ENCODE peak calls at places on chromosome 1, in five cellular contexts. P is pancreas, G is fibroblast of mammary gland, N is WERI-Rb-1, F is fibroblast of lung. U is an unnamed sample.

GRCh38 chr1:84406209-84406917 is 8.1 kb downstream of the DNASE2B start:
- DNase-seq in P (no peak), G (peak), N (no peak), F (peak), U (no peak)

GRCh38 chr1:96581786-96582185 is 139.8 kb upstream of the PTBP2 start:
- DNase-seq in P (no peak), G (no peak), N (no peak), F (no peak), U (no peak)

GRCh38 chr1:40394456-40395172 is 21.1 kb downstream of the SMAP2 start:
- DNase-seq in P (no peak), G (no peak), N (no peak), F (peak), U (no peak)

GRCh38 chr1:109850194-109850593 is 60.5 kb upstream of the CSF1 start:
- DNase-seq in P (no peak), G (no peak), N (no peak), F (no peak), U (no peak)

GRCh38 chr1:245566952-245567351 is 412.2 kb downstream of the KIF26B start:
- DNase-seq in P (no peak), G (no peak), N (no peak), F (peak), U (no peak)

GRCh38 chr1:77680173-77680572 is 2.3 kb downstream of the ZZZ3 start:
- DNase-seq in P (no peak), G (peak), N (no peak), F (no peak), U (no peak)

GRCh38 chr1:198734323-198735008 is 95.6 kb downstream of the PTPRC start:
- DNase-seq in P (no peak), G (no peak), N (no peak), F (no peak), U (no peak)

GRCh38 chr1:30379684-30380624 is 343.4 kb downstream of the MATN1 start:
- DNase-seq in P (no peak), G (peak), N (peak), F (peak), U (peak)

GRCh38 chr1:15680614-15681345 is 3.3 kb upstream of the PLEKHM2 start:
- DNase-seq in P (no peak), G (peak), N (no peak), F (peak), U (peak)

GRCh38 chr1:96688737-96689136 is 32.8 kb upstream of the PTBP2 start:
- DNase-seq in P (no peak), G (no peak), N (no peak), F (no peak), U (no peak)

GRCh38 chr1:24203404-24203803 is 16.3 kb upstream of the IFNLR1 start:
- DNase-seq in P (no peak), G (no peak), N (no peak), F (no peak), U (no peak)

GRCh38 chr1:22296701-22297591 is 154.0 kb upstream of the WNT4 start:
- DNase-seq in P (no peak), G (peak), N (no peak), F (no peak), U (no peak)

GRCh38 chr1:28136636-28137613 is 39.6 kb downstream of the PTAFR start:
- DNase-seq in P (no peak), G (peak), N (no peak), F (peak), U (no peak)

GRCh38 chr1:221161571-221162041 is 282.4 kb downstream of the HLX start:
- DNase-seq in P (no peak), G (peak), N (no peak), F (no peak), U (no peak)

GRCh38 chr1:224433041-224433670 is 1.4 kb downstream of the WDR26 start:
- DNase-seq in P (no peak), G (peak), N (peak), F (peak), U (no peak)

GRCh38 chr1:224430511-224431113 is 4.0 kb downstream of the WDR26 start:
- DNase-seq in P (no peak), G (peak), N (no peak), F (peak), U (peak)

GRCh38 chr1:224432672-224433040 is 1.9 kb downstream of the WDR26 start:
- DNase-seq in P (no peak), G (peak), N (no peak), F (peak), U (no peak)

GRCh38 chr1:224432141-224432540 is 2.5 kb downstream of the WDR26 start:
- DNase-seq in P (no peak), G (peak), N (no peak), F (no peak), U (no peak)

GRCh38 chr1:224431726-224432125 is 2.9 kb downstream of the WDR26 start:
- DNase-seq in P (no peak), G (no peak), N (no peak), F (no peak), U (no peak)
- H3K4me3 ChIP-seq in P (peak), G (peak), N (no peak), F (peak), U (peak)

DNA sequence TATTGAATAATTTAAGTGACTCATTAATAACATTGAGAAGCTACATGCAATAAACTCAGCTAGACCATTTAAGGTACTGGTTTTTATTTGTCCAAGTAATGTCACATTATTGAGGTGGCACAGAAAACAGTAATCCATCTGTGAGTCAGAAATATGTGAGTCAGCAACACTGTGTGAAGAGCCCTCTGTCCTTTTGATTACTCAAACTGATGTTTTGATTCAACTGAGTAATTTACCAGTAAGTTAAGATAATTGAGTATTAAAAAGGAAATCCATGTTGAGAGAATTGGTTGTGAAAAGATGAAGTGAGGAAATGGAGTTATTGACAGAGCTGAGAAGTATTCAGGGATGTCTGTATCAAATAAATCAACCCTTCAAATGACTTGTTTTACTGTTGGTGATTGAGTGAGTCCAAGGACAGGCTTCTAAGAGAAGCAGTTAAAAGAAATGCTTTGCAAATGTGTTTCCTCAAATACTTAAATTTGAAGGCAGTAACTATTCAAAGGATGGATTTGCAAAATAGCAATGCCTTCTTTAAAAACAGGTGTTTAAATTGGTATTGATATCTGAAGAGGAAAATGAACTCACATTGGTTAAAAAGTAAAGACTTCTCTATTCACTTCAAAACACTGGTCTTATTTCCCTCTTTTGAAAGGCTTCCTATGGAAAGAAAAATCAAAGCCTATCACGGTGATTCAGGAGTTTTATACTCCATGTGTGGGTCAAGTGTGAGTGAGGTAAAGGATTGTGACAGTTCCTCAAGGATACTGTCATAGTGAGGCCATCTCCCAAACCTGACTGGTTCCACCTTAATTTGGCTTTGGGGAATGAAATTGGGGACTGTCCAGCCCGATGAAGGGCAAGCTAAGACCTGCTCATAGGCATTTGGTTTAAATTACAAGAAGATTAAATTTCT is 302.5 kb upstream of the SGIP1 start:
- DNase-seq in P (no peak), G (peak), N (no peak), F (peak), U (no peak)
- TF ChIP-seq CTCF in P (no peak), G (no peak), N (no peak), F (no peak), U (no peak)

GRCh38 chr1:157700711-157701110 is at the start of gene FCRL3:
- DNase-seq in P (no peak), G (no peak), N (no peak), F (no peak), U (no peak)

GRCh38 chr1:157700305-157700704 is 264 bp downstream of the FCRL3 start:
- DNase-seq in P (no peak), G (no peak), N (no peak), F (no peak), U (no peak)

GRCh38 chr1:157695417-157695816 is 5.2 kb downstream of the FCRL3 start:
- DNase-seq in P (no peak), G (no peak), N (no peak), F (no peak), U (no peak)

GRCh38 chr1:157696966-157697628 is 3.5 kb downstream of the FCRL3 start:
- DNase-seq in P (no peak), G (no peak), N (no peak), F (no peak), U (no peak)

GRCh38 chr1:157697781-157698569 is 2.6 kb downstream of the FCRL3 start:
- DNase-seq in P (no peak), G (no peak), N (no peak), F (no peak), U (no peak)
- H3K4me3 ChIP-seq in P (no peak), G (no peak), N (no peak), F (no peak), U (no peak)

GRCh38 chr1:231883382-231883781 is 256.8 kb downstream of the DISC1 start:
- DNase-seq in P (no peak), G (no peak), N (peak), F (no peak), U (no peak)
- TF ChIP-seq CTCF in P (no peak), G (no peak), N (peak), F (no peak), U (no peak)

DNA sequence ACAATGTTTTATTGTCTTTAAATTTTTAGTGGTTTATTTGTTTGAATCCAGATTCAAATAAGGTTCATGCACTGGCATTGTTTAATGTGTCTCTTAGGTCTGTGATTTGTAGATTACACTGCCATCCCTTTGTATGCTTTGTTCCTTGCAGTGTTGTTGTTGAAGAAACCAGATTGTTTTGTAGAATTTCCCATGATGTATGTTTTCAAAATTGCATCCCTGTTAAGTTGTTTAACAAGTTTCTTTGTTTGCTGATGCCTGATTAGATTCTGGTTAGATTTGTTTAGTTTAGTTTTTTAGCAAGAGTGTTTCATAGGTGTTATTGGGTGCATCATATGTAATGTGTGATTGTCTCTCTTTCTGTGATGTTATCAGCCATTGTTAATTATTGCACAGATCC is 5.5 kb upstream of the AVPR1B start:
- DNase-seq in P (no peak), G (no peak), N (no peak), F (no peak), U (no peak)
- H3K4me3 ChIP-seq in P (no peak), G (no peak), N (no peak), F (no peak), U (no peak)

GRCh38 chr1:112169517-112169916 is 180.0 kb upstream of the KCND3 start:
- DNase-seq in P (no peak), G (no peak), N (no peak), F (no peak), U (no peak)

DNA sequence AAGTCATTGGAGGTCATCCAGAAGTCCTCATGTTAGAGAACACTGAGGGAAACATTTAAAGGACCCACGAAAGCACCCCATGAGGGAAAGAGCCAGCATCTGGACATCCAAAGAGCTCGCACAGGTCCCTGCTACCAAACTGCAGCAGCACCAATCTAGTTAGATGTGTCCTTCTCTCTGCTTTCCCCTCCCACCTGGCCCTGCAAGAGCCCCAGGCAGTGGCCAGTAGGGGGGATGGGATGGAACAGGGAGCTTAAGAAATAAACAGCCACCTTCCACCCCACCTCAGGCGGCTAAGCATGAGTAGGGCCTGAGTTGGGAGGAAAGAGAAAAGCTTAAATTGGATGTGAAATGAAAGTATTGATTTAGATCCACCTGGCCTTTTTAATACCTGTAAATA is 175.9 kb upstream of the KCND3 start:
- DNase-seq in P (no peak), G (no peak), N (peak), F (no peak), U (no peak)
- TF ChIP-seq CTCF in P (no peak), G (no peak), N (no peak), F (no peak), U (no peak)